ENCODE peak calls at places on chromosomes 11 and 22, in ten cellular contexts. One of them, this sample, is unnamed.

GRCh38 chr11:47980907-47981621 is 705 bp downstream of the PTPRJ start:
- DNase-seq in IMR-90: peak
- DNase-seq in mesenchymal stem cell: peak
- DNase-seq in fibroblast of lung: peak
- DNase-seq in Karpas-422: peak
- DNase-seq in neuronal stem cell: peak
- DNase-seq in neural progenitor cell: peak
- DNase-seq in DND-41: no peak
- DNase-seq in H9: peak
- DNase-seq in keratinocyte: no peak
- DNase-seq in this sample: peak

GRCh38 chr11:77407613-77408012 is 66.3 kb downstream of the PAK1 start:
- DNase-seq in IMR-90: peak
- DNase-seq in mesenchymal stem cell: peak
- DNase-seq in fibroblast of lung: peak
- DNase-seq in Karpas-422: no peak
- DNase-seq in neuronal stem cell: no peak
- DNase-seq in neural progenitor cell: no peak
- DNase-seq in DND-41: no peak
- DNase-seq in H9: no peak
- DNase-seq in keratinocyte: no peak
- DNase-seq in this sample: peak

GRCh38 chr22:46673677-46674236 is 53.6 kb downstream of the GRAMD4 start:
- DNase-seq in IMR-90: no peak
- DNase-seq in mesenchymal stem cell: no peak
- DNase-seq in fibroblast of lung: no peak
- DNase-seq in Karpas-422: no peak
- DNase-seq in neuronal stem cell: no peak
- DNase-seq in neural progenitor cell: no peak
- DNase-seq in DND-41: no peak
- DNase-seq in H9: no peak
- DNase-seq in keratinocyte: no peak
- DNase-seq in this sample: no peak

GRCh38 chr11:68448604-68449011 is 11.9 kb upstream of the PPP6R3 start:
- DNase-seq in IMR-90: no peak
- DNase-seq in mesenchymal stem cell: no peak
- DNase-seq in fibroblast of lung: no peak
- DNase-seq in Karpas-422: no peak
- DNase-seq in neuronal stem cell: no peak
- DNase-seq in neural progenitor cell: no peak
- DNase-seq in DND-41: no peak
- DNase-seq in H9: no peak
- DNase-seq in keratinocyte: no peak
- DNase-seq in this sample: no peak

GRCh38 chr11:18452927-18453326 is 2.7 kb upstream of the LDHAL6A start:
- DNase-seq in IMR-90: peak
- DNase-seq in mesenchymal stem cell: no peak
- DNase-seq in fibroblast of lung: no peak
- DNase-seq in Karpas-422: no peak
- DNase-seq in neuronal stem cell: no peak
- DNase-seq in neural progenitor cell: no peak
- DNase-seq in DND-41: no peak
- DNase-seq in H9: no peak
- DNase-seq in keratinocyte: no peak
- DNase-seq in this sample: peak

GRCh38 chr11:92789761-92790160 is 179.7 kb upstream of the MTNR1B start:
- DNase-seq in IMR-90: no peak
- DNase-seq in mesenchymal stem cell: no peak
- DNase-seq in fibroblast of lung: no peak
- DNase-seq in Karpas-422: no peak
- DNase-seq in neuronal stem cell: no peak
- DNase-seq in neural progenitor cell: no peak
- DNase-seq in DND-41: no peak
- DNase-seq in H9: no peak
- DNase-seq in keratinocyte: no peak
- DNase-seq in this sample: no peak

GRCh38 chr22:37905534-37906363 is at the start of gene MICALL1:
- DNase-seq in IMR-90: peak
- DNase-seq in mesenchymal stem cell: peak
- DNase-seq in fibroblast of lung: peak
- DNase-seq in Karpas-422: peak
- DNase-seq in neuronal stem cell: no peak
- DNase-seq in neural progenitor cell: peak
- DNase-seq in DND-41: peak
- DNase-seq in H9: peak
- DNase-seq in keratinocyte: no peak
- DNase-seq in this sample: peak

GRCh38 chr11:8253566-8253965 is 10.1 kb downstream of the LMO1 start:
- DNase-seq in IMR-90: no peak
- DNase-seq in mesenchymal stem cell: no peak
- DNase-seq in fibroblast of lung: no peak
- DNase-seq in Karpas-422: no peak
- DNase-seq in neuronal stem cell: no peak
- DNase-seq in neural progenitor cell: no peak
- DNase-seq in DND-41: no peak
- DNase-seq in H9: peak
- DNase-seq in keratinocyte: no peak
- DNase-seq in this sample: no peak

GRCh38 chr11:122235615-122236014 is 119.6 kb upstream of the BLID start:
- DNase-seq in IMR-90: peak
- DNase-seq in mesenchymal stem cell: peak
- DNase-seq in fibroblast of lung: peak
- DNase-seq in Karpas-422: no peak
- DNase-seq in neuronal stem cell: no peak
- DNase-seq in neural progenitor cell: no peak
- DNase-seq in DND-41: no peak
- DNase-seq in H9: no peak
- DNase-seq in keratinocyte: no peak
- DNase-seq in this sample: peak

GRCh38 chr11:69372589-69373250 is 78.8 kb downstream of the MYEOV start:
- DNase-seq in IMR-90: no peak
- DNase-seq in mesenchymal stem cell: no peak
- DNase-seq in fibroblast of lung: no peak
- DNase-seq in Karpas-422: no peak
- DNase-seq in neuronal stem cell: no peak
- DNase-seq in neural progenitor cell: no peak
- DNase-seq in DND-41: no peak
- DNase-seq in H9: peak
- DNase-seq in keratinocyte: no peak
- DNase-seq in this sample: no peak

GRCh38 chr22:46084943-46085830 is 65.1 kb upstream of the PPARA start:
- DNase-seq in IMR-90: no peak
- DNase-seq in mesenchymal stem cell: no peak
- DNase-seq in fibroblast of lung: no peak
- DNase-seq in Karpas-422: no peak
- DNase-seq in neuronal stem cell: no peak
- DNase-seq in neural progenitor cell: no peak
- DNase-seq in DND-41: no peak
- DNase-seq in H9: no peak
- DNase-seq in keratinocyte: no peak
- DNase-seq in this sample: peak

GRCh38 chr11:116164843-116165242 is 607.9 kb downstream of the BUD13 start:
- DNase-seq in IMR-90: no peak
- DNase-seq in mesenchymal stem cell: no peak
- DNase-seq in fibroblast of lung: no peak
- DNase-seq in Karpas-422: no peak
- DNase-seq in neuronal stem cell: no peak
- DNase-seq in neural progenitor cell: no peak
- DNase-seq in DND-41: no peak
- DNase-seq in H9: no peak
- DNase-seq in keratinocyte: no peak
- DNase-seq in this sample: no peak

GRCh38 chr11:116166788-116167465 is 605.9 kb downstream of the BUD13 start:
- DNase-seq in IMR-90: no peak
- DNase-seq in mesenchymal stem cell: no peak
- DNase-seq in fibroblast of lung: no peak
- DNase-seq in Karpas-422: no peak
- DNase-seq in neuronal stem cell: no peak
- DNase-seq in neural progenitor cell: no peak
- DNase-seq in DND-41: no peak
- DNase-seq in H9: no peak
- DNase-seq in keratinocyte: no peak
- DNase-seq in this sample: no peak

GRCh38 chr11:116162086-116162485 is 610.7 kb downstream of the BUD13 start:
- DNase-seq in IMR-90: no peak
- DNase-seq in mesenchymal stem cell: no peak
- DNase-seq in fibroblast of lung: no peak
- DNase-seq in Karpas-422: no peak
- DNase-seq in neuronal stem cell: no peak
- DNase-seq in neural progenitor cell: no peak
- DNase-seq in DND-41: no peak
- DNase-seq in H9: no peak
- DNase-seq in keratinocyte: no peak
- DNase-seq in this sample: no peak

GRCh38 chr11:116167706-116168458 is 604.9 kb downstream of the BUD13 start:
- DNase-seq in IMR-90: no peak
- DNase-seq in mesenchymal stem cell: no peak
- DNase-seq in fibroblast of lung: no peak
- DNase-seq in Karpas-422: no peak
- DNase-seq in neuronal stem cell: no peak
- DNase-seq in neural progenitor cell: no peak
- DNase-seq in DND-41: no peak
- DNase-seq in H9: no peak
- DNase-seq in keratinocyte: no peak
- DNase-seq in this sample: no peak

DNA sequence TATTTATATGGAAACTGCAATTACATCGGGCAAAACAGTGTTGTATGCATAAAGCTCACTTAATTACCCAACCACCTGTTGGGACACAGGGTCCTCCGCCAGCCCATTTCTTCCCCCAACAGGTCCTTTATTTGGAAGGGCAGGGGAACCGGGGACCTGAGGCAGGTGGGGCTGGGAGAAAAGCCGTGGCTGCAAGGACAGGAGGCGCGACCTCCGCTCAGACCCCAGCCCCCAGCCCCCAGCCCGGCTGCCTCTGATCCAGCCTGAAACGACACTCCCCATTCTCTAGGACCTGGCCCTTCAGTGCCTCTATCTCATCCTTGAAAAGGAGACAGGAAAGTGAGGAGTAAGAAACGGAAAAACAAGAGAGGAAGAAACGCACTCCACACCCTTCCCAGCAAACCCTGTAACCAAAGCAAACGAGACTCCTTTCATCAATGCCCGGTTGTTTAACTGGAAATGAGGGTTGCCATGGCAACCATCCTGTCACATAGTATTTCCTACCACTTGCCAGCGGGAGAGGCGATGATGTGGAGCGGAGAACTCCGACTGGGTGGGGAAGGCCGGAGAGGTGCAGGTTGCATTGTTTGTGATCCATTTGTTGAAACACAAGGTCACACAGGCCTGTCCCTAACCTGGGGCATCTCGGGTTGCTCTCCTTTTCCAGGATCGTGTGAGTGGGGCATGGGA is 610.1 kb downstream of the BUD13 start:
- DNase-seq in IMR-90: no peak
- DNase-seq in mesenchymal stem cell: no peak
- DNase-seq in fibroblast of lung: no peak
- DNase-seq in Karpas-422: no peak
- DNase-seq in neuronal stem cell: peak
- DNase-seq in neural progenitor cell: peak
- DNase-seq in DND-41: no peak
- DNase-seq in H9: peak
- DNase-seq in keratinocyte: no peak
- DNase-seq in this sample: no peak
- H2AFZ ChIP-seq in IMR-90: no peak
- H2AFZ ChIP-seq in mesenchymal stem cell: no peak
- H2AFZ ChIP-seq in fibroblast of lung: no peak
- H2AFZ ChIP-seq in Karpas-422: no peak
- H2AFZ ChIP-seq in neuronal stem cell: peak
- H2AFZ ChIP-seq in neural progenitor cell: no peak
- H2AFZ ChIP-seq in DND-41: no peak
- H2AFZ ChIP-seq in H9: no peak
- H2AFZ ChIP-seq in keratinocyte: no peak
- H2AFZ ChIP-seq in this sample: no peak

GRCh38 chr11:100789500-100789899 is 102.4 kb downstream of the ARHGAP42 start:
- DNase-seq in IMR-90: peak
- DNase-seq in mesenchymal stem cell: no peak
- DNase-seq in fibroblast of lung: peak
- DNase-seq in Karpas-422: no peak
- DNase-seq in neuronal stem cell: no peak
- DNase-seq in neural progenitor cell: no peak
- DNase-seq in DND-41: no peak
- DNase-seq in H9: no peak
- DNase-seq in keratinocyte: no peak
- DNase-seq in this sample: no peak
- H3K9ac ChIP-seq in IMR-90: no peak
- H3K9ac ChIP-seq in mesenchymal stem cell: no peak
- H3K9ac ChIP-seq in fibroblast of lung: no peak
- H3K9ac ChIP-seq in Karpas-422: no peak
- H3K9ac ChIP-seq in neuronal stem cell: no peak
- H3K9ac ChIP-seq in neural progenitor cell: no peak
- H3K9ac ChIP-seq in DND-41: no peak
- H3K9ac ChIP-seq in H9: no peak
- H3K9ac ChIP-seq in keratinocyte: no peak
- H3K9ac ChIP-seq in this sample: no peak

DNA sequence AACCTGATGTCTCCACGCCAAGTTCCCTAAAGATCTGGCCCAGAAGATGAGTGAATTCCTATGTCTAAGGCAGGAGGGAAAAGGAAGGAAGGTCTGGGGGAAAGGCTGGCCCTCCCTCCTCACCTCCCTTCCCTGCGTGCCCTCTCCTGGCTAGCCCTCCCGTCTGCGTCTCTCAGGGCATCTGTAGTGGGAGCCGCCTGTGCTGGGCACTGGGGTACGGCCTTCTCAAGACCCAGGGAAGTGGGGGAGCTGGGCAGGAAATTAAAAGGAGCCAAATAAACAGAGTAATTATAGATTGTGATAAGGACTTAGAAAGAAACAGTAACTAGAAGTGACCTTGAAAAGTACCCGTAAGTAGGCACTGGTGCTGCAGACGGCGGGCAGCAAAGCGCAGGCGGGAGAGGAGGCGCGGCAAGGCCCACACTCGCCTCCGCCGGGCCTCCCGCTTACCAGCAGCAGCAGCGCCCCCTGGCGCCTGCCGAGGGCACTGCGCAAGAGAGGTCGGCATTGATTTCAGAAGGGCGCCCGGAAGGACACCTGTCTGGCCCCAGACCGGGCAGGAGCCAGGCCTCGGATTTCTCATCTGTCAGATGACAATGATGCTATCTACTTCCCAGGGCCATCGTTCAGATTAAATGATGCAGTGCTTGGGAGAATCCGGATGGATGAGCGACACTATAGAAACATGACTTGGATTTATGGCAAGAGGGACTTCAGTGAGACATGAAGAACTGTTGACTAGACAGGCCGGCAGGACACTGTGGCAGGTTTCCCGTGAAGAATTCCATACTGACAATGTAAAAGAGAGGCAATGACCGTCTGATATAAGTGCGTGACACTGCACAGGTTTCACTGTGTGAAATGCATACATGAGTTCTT is 7.3 kb downstream of the KCNJ1 start:
- DNase-seq in IMR-90: peak
- DNase-seq in mesenchymal stem cell: peak
- DNase-seq in fibroblast of lung: peak
- DNase-seq in Karpas-422: peak
- DNase-seq in neuronal stem cell: peak
- DNase-seq in neural progenitor cell: peak
- DNase-seq in DND-41: peak
- DNase-seq in H9: peak
- DNase-seq in keratinocyte: no peak
- DNase-seq in this sample: peak
- H2AFZ ChIP-seq in IMR-90: peak
- H2AFZ ChIP-seq in mesenchymal stem cell: no peak
- H2AFZ ChIP-seq in fibroblast of lung: no peak
- H2AFZ ChIP-seq in Karpas-422: no peak
- H2AFZ ChIP-seq in neuronal stem cell: no peak
- H2AFZ ChIP-seq in neural progenitor cell: no peak
- H2AFZ ChIP-seq in DND-41: no peak
- H2AFZ ChIP-seq in H9: no peak
- H2AFZ ChIP-seq in keratinocyte: no peak
- H2AFZ ChIP-seq in this sample: peak

GRCh38 chr22:38924197-38924952 is 33.0 kb upstream of the APOBEC3A start:
- DNase-seq in IMR-90: peak
- DNase-seq in mesenchymal stem cell: peak
- DNase-seq in fibroblast of lung: peak
- DNase-seq in Karpas-422: no peak
- DNase-seq in neuronal stem cell: no peak
- DNase-seq in neural progenitor cell: no peak
- DNase-seq in DND-41: no peak
- DNase-seq in H9: no peak
- DNase-seq in keratinocyte: no peak
- DNase-seq in this sample: peak
- H3K9ac ChIP-seq in IMR-90: peak
- H3K9ac ChIP-seq in mesenchymal stem cell: peak
- H3K9ac ChIP-seq in fibroblast of lung: no peak
- H3K9ac ChIP-seq in Karpas-422: no peak
- H3K9ac ChIP-seq in neuronal stem cell: no peak
- H3K9ac ChIP-seq in neural progenitor cell: no peak
- H3K9ac ChIP-seq in DND-41: no peak
- H3K9ac ChIP-seq in H9: no peak
- H3K9ac ChIP-seq in keratinocyte: no peak
- H3K9ac ChIP-seq in this sample: peak

This sample was measured in mammary epithelial cell.